ENCODE peak calls at places on chromosomes 2 and 18, in six cellular contexts. One of them, this sample, is unnamed.
A peak's percentile ranks its signal among the peaks of the same experiment; 100 is the strongest.

GRCh38 chr18:53153281-53153680 is 813.3 kb downstream of the DCC start:
- DNase-seq in non-pigmented ciliary epithelial cell: no peak
- DNase-seq in B cell: no peak
- DNase-seq in NCI-H1105 treated with DMSO at 0.1 percent for 48 hours: no peak
- DNase-seq in right lobe of liver: no peak
- DNase-seq in neuronal stem cell: no peak
- DNase-seq in this sample: no peak

GRCh38 chr2:98518106-98518505 is 73.4 kb downstream of the INPP4A start:
- DNase-seq in right lobe of liver: no peak
- DNase-seq in non-pigmented ciliary epithelial cell: no peak
- DNase-seq in B cell: peak; percentile 44
- DNase-seq in NCI-H1105 treated with DMSO at 0.1 percent for 48 hours: no peak
- DNase-seq in neuronal stem cell: no peak
- DNase-seq in this sample: no peak

GRCh38 chr2:37367984-37368383 is 23.6 kb downstream of the QPCT start:
- DNase-seq in B cell: no peak
- DNase-seq in right lobe of liver: no peak
- DNase-seq in NCI-H1105 treated with DMSO at 0.1 percent for 48 hours: no peak
- DNase-seq in neuronal stem cell: no peak
- DNase-seq in non-pigmented ciliary epithelial cell: no peak
- DNase-seq in this sample: no peak

GRCh38 chr18:79439201-79440023 is 43.7 kb downstream of the NFATC1 start:
- DNase-seq in B cell: peak; percentile 24
- DNase-seq in neuronal stem cell: no peak
- DNase-seq in NCI-H1105 treated with DMSO at 0.1 percent for 48 hours: no peak
- DNase-seq in non-pigmented ciliary epithelial cell: no peak
- DNase-seq in right lobe of liver: no peak
- DNase-seq in this sample: no peak

GRCh38 chr2:238486123-238486848 is 59.6 kb downstream of the ASB1 start:
- DNase-seq in NCI-H1105 treated with DMSO at 0.1 percent for 48 hours: no peak
- DNase-seq in non-pigmented ciliary epithelial cell: no peak
- DNase-seq in B cell: no peak
- DNase-seq in neuronal stem cell: no peak
- DNase-seq in right lobe of liver: no peak
- DNase-seq in this sample: no peak

GRCh38 chr2:88188741-88189140 is 18.6 kb downstream of the THNSL2 start:
- DNase-seq in B cell: no peak
- DNase-seq in non-pigmented ciliary epithelial cell: no peak
- DNase-seq in neuronal stem cell: no peak
- DNase-seq in right lobe of liver: no peak
- DNase-seq in NCI-H1105 treated with DMSO at 0.1 percent for 48 hours: no peak
- DNase-seq in this sample: no peak

GRCh38 chr18:13461936-13462335 is 243.4 kb downstream of the LDLRAD4 start:
- DNase-seq in neuronal stem cell: no peak
- DNase-seq in non-pigmented ciliary epithelial cell: no peak
- DNase-seq in B cell: no peak
- DNase-seq in right lobe of liver: no peak
- DNase-seq in NCI-H1105 treated with DMSO at 0.1 percent for 48 hours: no peak
- DNase-seq in this sample: peak; percentile 33

GRCh38 chr2:11123856-11124759 is 31.2 kb upstream of the SLC66A3 start:
- DNase-seq in B cell: peak; percentile 47
- DNase-seq in non-pigmented ciliary epithelial cell: peak; percentile 4
- DNase-seq in NCI-H1105 treated with DMSO at 0.1 percent for 48 hours: peak; percentile 67
- DNase-seq in right lobe of liver: peak; percentile 64
- DNase-seq in neuronal stem cell: peak; percentile 45
- DNase-seq in this sample: no peak

GRCh38 chr18:46622999-46623398 is 34.0 kb downstream of the LOXHD1 start:
- DNase-seq in neuronal stem cell: no peak
- DNase-seq in non-pigmented ciliary epithelial cell: no peak
- DNase-seq in right lobe of liver: no peak
- DNase-seq in B cell: no peak
- DNase-seq in NCI-H1105 treated with DMSO at 0.1 percent for 48 hours: peak; percentile 58
- DNase-seq in this sample: no peak

GRCh38 chr18:11392292-11392691 is 217.1 kb upstream of the SLC35G4 start:
- DNase-seq in right lobe of liver: no peak
- DNase-seq in neuronal stem cell: peak; percentile 33
- DNase-seq in NCI-H1105 treated with DMSO at 0.1 percent for 48 hours: peak; percentile 39
- DNase-seq in B cell: no peak
- DNase-seq in non-pigmented ciliary epithelial cell: no peak
- DNase-seq in this sample: no peak

This sample was measured in suprapubic skin.